ENCODE peak calls at places on chromosomes 2 and 18, in nine cellular contexts. S is stimulated activated CD8-positive, alpha-beta memory T cell treated with anti-CD3 and anti-CD28 coated beads, Interleukin-7, amount 100 ng/mL, for 1 hour; F is brain microvascular endothelial cell; Z is NCI-H774; M is EL; C is AG04449; A is T follicular helper cell; V is EH; H is endothelial cell. K is an unnamed sample.
A peak's percentile ranks its signal among the peaks of the same experiment; 100 is the strongest.

GRCh38 chr2:163822033-163822432 is 86.2 kb upstream of the FIGN start:
- DNase-seq in S (no peak), F (no peak), Z (no peak), M (no peak), C (no peak), A (no peak), V (no peak), H (no peak), K (no peak)

GRCh38 chr2:158922610-158923009 is 45.8 kb upstream of the TANC1 start:
- DNase-seq in S (no peak), F (no peak), Z (no peak), M (peak; percentile 41), C (no peak), A (no peak), V (peak; percentile 52), H (no peak), K (no peak)

GRCh38 chr2:66430906-66431619 is 3.9 kb upstream of the MEIS1 start:
- DNase-seq in S (no peak), F (no peak), Z (no peak), M (no peak), C (no peak), A (no peak), V (no peak), H (no peak), K (no peak)

GRCh38 chr2:191957996-191958860 is 111.3 kb upstream of the CAVIN2 start:
- DNase-seq in S (no peak), F (no peak), Z (no peak), M (no peak), C (no peak), A (no peak), V (peak; percentile 27), H (no peak), K (no peak)

GRCh38 chr2:160022162-160022561 is 40.3 kb downstream of the PLA2R1 start:
- DNase-seq in S (no peak), F (no peak), Z (no peak), M (no peak), C (no peak), A (no peak), V (no peak), H (no peak), K (peak; percentile 5)

GRCh38 chr18:57881818-57882413 is 78.8 kb upstream of the ATP8B1 start:
- DNase-seq in S (peak; percentile 13), F (peak; percentile 65), Z (peak; percentile 75), M (peak; percentile 83), C (peak; percentile 38), A (peak; percentile 1), V (peak; percentile 82), H (peak; percentile 67), K (peak; percentile 93)

GRCh38 chr2:240727913-240728312 is 36.2 kb downstream of the AQP12A start:
- DNase-seq in S (no peak), F (no peak), Z (no peak), M (no peak), C (no peak), A (no peak), V (no peak), H (no peak), K (no peak)

GRCh38 chr2:149931486-149931885 is 343.9 kb upstream of the MMADHC start:
- DNase-seq in S (no peak), F (no peak), Z (no peak), M (no peak), C (no peak), A (no peak), V (no peak), H (no peak), K (no peak)

GRCh38 chr2:147468349-147468748 is 376.5 kb upstream of the ACVR2A start:
- DNase-seq in S (no peak), F (no peak), Z (no peak), M (no peak), C (no peak), A (no peak), V (no peak), H (no peak), K (no peak)

GRCh38 chr18:49591271-49591670 is 29.4 kb downstream of the LIPG start:
- DNase-seq in S (no peak), F (no peak), Z (no peak), M (no peak), C (no peak), A (no peak), V (no peak), H (no peak), K (no peak)

GRCh38 chr2:148704247-148704646 is 59.7 kb downstream of the EPC2 start:
- DNase-seq in S (no peak), F (no peak), Z (no peak), M (no peak), C (no peak), A (no peak), V (no peak), H (no peak), K (no peak)

GRCh38 chr2:178553047-178553446 is 72.8 kb downstream of the PLEKHA3 start:
- DNase-seq in S (no peak), F (peak; percentile 82), Z (no peak), M (peak; percentile 83), C (peak; percentile 82), A (no peak), V (peak; percentile 91), H (no peak), K (peak; percentile 9)

GRCh38 chr2:104236491-104236890 is 617.4 kb upstream of the POU3F3 start:
- DNase-seq in S (no peak), F (no peak), Z (no peak), M (no peak), C (no peak), A (no peak), V (no peak), H (no peak), K (no peak)

GRCh38 chr2:48504647-48505327 is 25.2 kb upstream of the STON1 start:
- DNase-seq in S (no peak), F (peak; percentile 87), Z (no peak), M (peak; percentile 69), C (no peak), A (no peak), V (peak; percentile 82), H (no peak), K (peak; percentile 40)

GRCh38 chr2:23595601-23596251 is 210.7 kb downstream of the KLHL29 start:
- DNase-seq in S (no peak), F (peak; percentile 40), Z (peak; percentile 75), M (peak; percentile 72), C (peak; percentile 58), A (no peak), V (peak; percentile 89), H (peak; percentile 25), K (no peak)

GRCh38 chr2:54597153-54597827 is 126.2 kb upstream of the EML6 start:
- DNase-seq in S (no peak), F (no peak), Z (no peak), M (no peak), C (no peak), A (no peak), V (no peak), H (no peak), K (no peak)

GRCh38 chr2:66364495-66364992 is 70.4 kb upstream of the MEIS1 start:
- DNase-seq in S (no peak), F (peak; percentile 25), Z (no peak), M (peak; percentile 69), C (no peak), A (no peak), V (peak; percentile 76), H (no peak), K (no peak)

GRCh38 chr18:48138660-48139426 is 208.4 kb upstream of the SMAD2 start:
- DNase-seq in S (no peak), F (no peak), Z (no peak), M (no peak), C (no peak), A (no peak), V (no peak), H (no peak), K (no peak)

GRCh38 chr2:12504443-12504842 is 212.3 kb upstream of the TRIB2 start:
- DNase-seq in S (no peak), F (peak; percentile 31), Z (no peak), M (peak; percentile 46), C (no peak), A (no peak), V (peak; percentile 78), H (no peak), K (no peak)

GRCh38 chr2:233915133-233915532 is 2.0 kb upstream of the TRPM8 start:
- DNase-seq in S (no peak), F (no peak), Z (no peak), M (no peak), C (no peak), A (no peak), V (peak; percentile 6), H (no peak), K (peak; percentile 41)

GRCh38 chr2:111975053-111975552 is 76.7 kb downstream of the MERTK start:
- DNase-seq in S (no peak), F (peak; percentile 89), Z (no peak), M (peak; percentile 97), C (peak; percentile 65), A (no peak), V (peak; percentile 89), H (no peak), K (no peak)

GRCh38 chr2:191945623-191946022 is 98.7 kb upstream of the CAVIN2 start:
- DNase-seq in S (no peak), F (no peak), Z (no peak), M (no peak), C (no peak), A (no peak), V (no peak), H (no peak), K (no peak)

GRCh38 chr2:236505648-236506047 is 64.0 kb upstream of the ACKR3 start:
- DNase-seq in S (no peak), F (no peak), Z (no peak), M (no peak), C (no peak), A (no peak), V (no peak), H (no peak), K (no peak)

GRCh38 chr2:85783796-85784195 is 30.0 kb downstream of the ATOH8 start:
- DNase-seq in S (no peak), F (no peak), Z (no peak), M (no peak), C (no peak), A (no peak), V (no peak), H (no peak), K (no peak)

GRCh38 chr2:55230551-55230950 is 1.5 kb downstream of the CLHC1 start:
- DNase-seq in S (no peak), F (no peak), Z (no peak), M (no peak), C (no peak), A (no peak), V (no peak), H (no peak), K (no peak)

K was measured in erythroblast.